ENCODE peak calls at places on chromosomes 1 and 21, in six cellular contexts. C is NCI-H2171 treated with DMSO at 0.1 percent for 48 hours; L is GM20000; M is cardiac fibroblast; E is CD8-positive, alpha-beta T cell; Z is IMR-90. P is an unnamed sample.

GRCh38 chr21:34544032-34544496 is 32.1 kb upstream of the KCNE1 start:
- DNase-seq in C (peak), L (peak), M (peak), E (peak), Z (peak), P (peak)

GRCh38 chr1:159282118-159282517 is 20.0 kb upstream of the FCER1A start:
- DNase-seq in C (no peak), L (no peak), M (peak), E (no peak), Z (no peak), P (no peak)

GRCh38 chr1:3543076-3544049 is 67.9 kb downstream of the MEGF6 start:
- DNase-seq in C (no peak), L (no peak), M (peak), E (no peak), Z (peak), P (no peak)

GRCh38 chr1:207069059-207069458 is 16.0 kb downstream of the PFKFB2 start:
- DNase-seq in C (no peak), L (no peak), M (no peak), E (no peak), Z (no peak), P (no peak)

GRCh38 chr1:9442266-9442846 is 96.9 kb upstream of the SLC25A33 start:
- DNase-seq in C (peak), L (no peak), M (peak), E (no peak), Z (peak), P (no peak)

GRCh38 chr21:33434770-33435360 is 31.7 kb downstream of the IFNGR2 start:
- DNase-seq in C (no peak), L (peak), M (peak), E (no peak), Z (peak), P (no peak)

GRCh38 chr1:98427664-98428063 is 233.9 kb upstream of the SNX7 start:
- DNase-seq in C (no peak), L (no peak), M (no peak), E (no peak), Z (no peak), P (no peak)

GRCh38 chr1:115457295-115457694 is 119.2 kb upstream of the NGF start:
- DNase-seq in C (peak), L (no peak), M (no peak), E (no peak), Z (no peak), P (peak)

GRCh38 chr1:15942661-15943514 is 33.0 kb downstream of the ZBTB17 start:
- DNase-seq in C (no peak), L (peak), M (no peak), E (no peak), Z (no peak), P (peak)

GRCh38 chr1:118960567-118961136 is 27.5 kb downstream of the TBX15 start:
- DNase-seq in C (no peak), L (no peak), M (peak), E (no peak), Z (no peak), P (peak)

GRCh38 chr1:119635801-119636390 is 12.2 kb downstream of the ZNF697 start:
- DNase-seq in C (no peak), L (peak), M (peak), E (no peak), Z (peak), P (no peak)

GRCh38 chr1:165539306-165539705 is 4.5 kb upstream of the LRRC52 start:
- DNase-seq in C (no peak), L (no peak), M (no peak), E (no peak), Z (no peak), P (no peak)

GRCh38 chr1:14889937-14890440 is 263.6 kb upstream of the TMEM51 start:
- DNase-seq in C (no peak), L (no peak), M (no peak), E (no peak), Z (no peak), P (no peak)

GRCh38 chr1:24555591-24556413 is at the start of gene NCMAP:
- DNase-seq in C (peak), L (no peak), M (no peak), E (peak), Z (no peak), P (peak)

GRCh38 chr1:98903726-98904125 is 100.9 kb downstream of the PLPPR5 start:
- DNase-seq in C (no peak), L (no peak), M (no peak), E (no peak), Z (no peak), P (no peak)

GRCh38 chr1:245475116-245475515 is 320.3 kb downstream of the KIF26B start:
- DNase-seq in C (no peak), L (no peak), M (peak), E (no peak), Z (peak), P (no peak)

GRCh38 chr1:153768316-153769126 is 6.7 kb upstream of the SLC27A3 start:
- DNase-seq in C (no peak), L (no peak), M (no peak), E (no peak), Z (no peak), P (peak)

GRCh38 chr1:76068542-76068941 is 6.0 kb upstream of the ST6GALNAC3 start:
- DNase-seq in C (no peak), L (no peak), M (peak), E (no peak), Z (peak), P (no peak)

GRCh38 chr1:111535256-111536191 is 32.1 kb upstream of the ADORA3 start:
- DNase-seq in C (no peak), L (no peak), M (peak), E (no peak), Z (no peak), P (no peak)

GRCh38 chr1:84884671-84885389 is 8.2 kb downstream of the LPAR3 start:
- DNase-seq in C (no peak), L (no peak), M (peak), E (no peak), Z (no peak), P (no peak)

GRCh38 chr21:29187939-29188338 is 57.5 kb downstream of the MAP3K7CL start:
- DNase-seq in C (no peak), L (no peak), M (peak), E (no peak), Z (peak), P (no peak)

GRCh38 chr21:35206141-35207125 is 157.3 kb upstream of the RUNX1 start:
- DNase-seq in C (no peak), L (peak), M (no peak), E (no peak), Z (peak), P (peak)

GRCh38 chr1:75765697-75766355 is 20.2 kb upstream of the RABGGTB start:
- DNase-seq in C (no peak), L (no peak), M (peak), E (no peak), Z (peak), P (no peak)

GRCh38 chr1:43868741-43869067 is 64.9 kb upstream of the ARTN start:
- DNase-seq in C (peak), L (no peak), M (peak), E (no peak), Z (peak), P (no peak)

GRCh38 chr1:55696891-55697290 is 481.7 kb upstream of the USP24 start:
- DNase-seq in C (no peak), L (no peak), M (peak), E (no peak), Z (peak), P (no peak)